ENCODE peak calls at places on chromosome X, in five cellular contexts. J is aorta, H is fibroblast of lung, V is A549, K is astrocyte. W is an unnamed sample.

GRCh38 chrX:135453381-135453780 is 31.6 kb downstream of the SMIM10L2A start:
- DNase-seq in J (no peak), H (no peak), V (no peak), K (no peak), W (no peak)

GRCh38 chrX:136209016-136209738 is 42.0 kb downstream of the MAP7D3 start:
- DNase-seq in J (peak; percentile 81), H (peak; percentile 72), V (peak; percentile 60), K (peak; percentile 30), W (peak; percentile 56)

GRCh38 chrX:11462136-11462535 is 168.9 kb downstream of the AMELX start:
- DNase-seq in J (no peak), H (no peak), V (no peak), K (no peak), W (no peak)

GRCh38 chrX:42189601-42190000 is 266.2 kb upstream of the CASK start:
- DNase-seq in J (no peak), H (no peak), V (no peak), K (no peak), W (no peak)

GRCh38 chrX:19874391-19875050 is 12.9 kb downstream of the SH3KBP1 start:
- DNase-seq in J (no peak), H (no peak), V (no peak), K (no peak), W (no peak)

GRCh38 chrX:132219343-132219768 is at the start of gene RAP2C:
- DNase-seq in J (peak; percentile 87), H (peak; percentile 67), V (peak; percentile 75), K (peak; percentile 34), W (peak; percentile 80)

GRCh38 chrX:37609727-37610126 is 38.3 kb downstream of the LANCL3 start:
- DNase-seq in J (no peak), H (no peak), V (no peak), K (no peak), W (no peak)

GRCh38 chrX:147550217-147550616 is 361.5 kb upstream of the FMR1 start:
- DNase-seq in J (no peak), H (no peak), V (no peak), K (no peak), W (no peak)

GRCh38 chrX:8748855-8749254 is 16.9 kb upstream of the ANOS1 start:
- DNase-seq in J (no peak), H (peak; percentile 54), V (peak; percentile 43), K (no peak), W (no peak)

GRCh38 chrX:3184176-3184930 is 143.1 kb downstream of the ARSF start:
- DNase-seq in J (no peak), H (peak; percentile 92), V (no peak), K (peak; percentile 93), W (no peak)

GRCh38 chrX:38452603-38453002 is 100.2 kb downstream of the OTC start:
- DNase-seq in J (no peak), H (no peak), V (no peak), K (no peak), W (no peak)

GRCh38 chrX:68833855-68834331 is 5.1 kb downstream of the EFNB1 start:
- DNase-seq in J (no peak), H (no peak), V (no peak), K (no peak), W (no peak)

GRCh38 chrX:128754130-128754529 is 701.9 kb upstream of the ACTRT1 start:
- DNase-seq in J (no peak), H (no peak), V (no peak), K (no peak), W (no peak)

GRCh38 chrX:17411189-17411588 is 36.2 kb downstream of the NHS start:
- DNase-seq in J (no peak), H (no peak), V (no peak), K (no peak), W (no peak)

GRCh38 chrX:42151808-42152207 is 228.5 kb upstream of the CASK start:
- DNase-seq in J (no peak), H (no peak), V (no peak), K (no peak), W (no peak)

GRCh38 chrX:46865281-46865680 is 28.4 kb downstream of the RP2 start:
- DNase-seq in J (no peak), H (peak; percentile 63), V (peak; percentile 33), K (peak; percentile 57), W (no peak)

GRCh38 chrX:151985955-151986354 is 11.5 kb upstream of the GABRE start:
- DNase-seq in J (no peak), H (peak; percentile 9), V (no peak), K (peak; percentile 50), W (no peak)

GRCh38 chrX:45145492-45146215 is 55.0 kb downstream of the DIPK2B start:
- DNase-seq in J (no peak), H (no peak), V (no peak), K (no peak), W (no peak)

GRCh38 chrX:107493141-107493540 is 43.7 kb downstream of the FRMPD3 start:
- DNase-seq in J (no peak), H (no peak), V (no peak), K (no peak), W (no peak)

GRCh38 chrX:37787353-37787869 is 7.6 kb downstream of the CYBB start:
- DNase-seq in J (no peak), H (no peak), V (no peak), K (no peak), W (no peak)

GRCh38 chrX:43176686-43177085 is 398.7 kb upstream of the PPP1R2C start:
- DNase-seq in J (no peak), H (peak; percentile 0), V (no peak), K (no peak), W (no peak)

GRCh38 chrX:47361538-47362511 is 8.6 kb upstream of the ZNF157 start:
- DNase-seq in J (peak; percentile 85), H (peak; percentile 94), V (peak; percentile 78), K (peak; percentile 97), W (peak; percentile 44)

GRCh38 chrX:129039176-129039575 is 484.1 kb downstream of the SMARCA1 start:
- DNase-seq in J (no peak), H (no peak), V (no peak), K (no peak), W (no peak)

GRCh38 chrX:37752941-37753340 is 26.9 kb upstream of the CYBB start:
- DNase-seq in J (no peak), H (no peak), V (no peak), K (no peak), W (no peak)

GRCh38 chrX:12955882-12956703 is 18.8 kb upstream of the TMSB4X start:
- DNase-seq in J (peak; percentile 83), H (peak; percentile 81), V (no peak), K (peak; percentile 74), W (peak; percentile 47)

GRCh38 chrX:88584283-88584682 is 162.7 kb upstream of the CPXCR1 start:
- DNase-seq in J (no peak), H (no peak), V (no peak), K (no peak), W (no peak)

GRCh38 chrX:87525771-87526229 is 8.2 kb downstream of the KLHL4 start:
- DNase-seq in J (no peak), H (peak; percentile 78), V (peak; percentile 18), K (peak; percentile 88), W (no peak)

DNA sequence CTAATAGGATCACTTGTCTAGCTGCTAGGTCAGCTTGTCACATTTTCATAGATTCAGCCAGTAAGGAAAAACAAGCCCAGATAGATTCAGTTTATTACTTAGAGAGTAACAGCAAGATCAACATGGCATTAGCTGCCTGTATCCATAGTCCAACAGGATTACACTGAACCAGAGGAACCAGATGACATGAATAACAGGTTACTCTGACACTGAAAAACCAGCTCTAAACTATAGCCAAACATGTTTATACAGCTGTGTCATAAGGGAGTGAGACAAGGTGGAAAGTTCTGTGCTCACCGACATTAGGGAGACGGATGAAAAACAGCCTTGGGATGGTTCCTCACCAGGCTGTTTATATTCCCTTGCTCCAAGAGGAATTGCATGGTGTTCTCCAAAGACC is 102.9 kb upstream of the EOLA2 start:
- DNase-seq in J (no peak), H (no peak), V (no peak), K (no peak), W (no peak)
- H3K27ac ChIP-seq in J (no peak overlapping the region), H (no peak overlapping the region), V (no peak overlapping the region), K (no peak overlapping the region), W (no peak overlapping the region)

GRCh38 chrX:85903692-85904471 is 143.5 kb downstream of the CHM start:
- DNase-seq in J (no peak), H (no peak), V (no peak), K (no peak), W (no peak)

GRCh38 chrX:85905851-85906250 is 141.5 kb downstream of the CHM start:
- DNase-seq in J (no peak), H (no peak), V (no peak), K (no peak), W (no peak)

GRCh38 chrX:85906399-85906798 is 141.0 kb downstream of the CHM start:
- DNase-seq in J (no peak), H (no peak), V (no peak), K (no peak), W (no peak)

DNA sequence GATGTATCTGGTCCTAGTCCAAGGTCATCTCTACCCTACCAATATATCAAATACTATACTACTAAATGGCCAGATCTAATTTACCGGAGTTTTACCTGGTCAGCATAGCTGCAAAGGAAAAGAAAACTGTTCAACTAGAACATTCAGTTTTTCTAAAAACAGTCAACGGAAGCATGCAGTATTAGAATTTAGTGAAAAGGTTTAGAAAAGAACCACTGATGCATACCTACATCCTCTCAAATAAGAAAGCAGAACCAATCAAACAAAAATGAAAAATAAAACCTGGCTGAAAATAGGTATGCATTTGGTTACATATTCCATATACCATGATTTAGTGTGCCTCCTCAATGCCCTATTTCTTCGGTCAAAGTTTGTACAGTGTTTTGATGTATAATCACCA is 140.0 kb downstream of the CHM start:
- DNase-seq in J (no peak), H (no peak), V (no peak), K (no peak), W (no peak)
- H3K4me3 ChIP-seq in J (no peak overlapping the region), H (no peak overlapping the region), V (no peak overlapping the region), K (no peak overlapping the region), W (no peak overlapping the region)

DNA sequence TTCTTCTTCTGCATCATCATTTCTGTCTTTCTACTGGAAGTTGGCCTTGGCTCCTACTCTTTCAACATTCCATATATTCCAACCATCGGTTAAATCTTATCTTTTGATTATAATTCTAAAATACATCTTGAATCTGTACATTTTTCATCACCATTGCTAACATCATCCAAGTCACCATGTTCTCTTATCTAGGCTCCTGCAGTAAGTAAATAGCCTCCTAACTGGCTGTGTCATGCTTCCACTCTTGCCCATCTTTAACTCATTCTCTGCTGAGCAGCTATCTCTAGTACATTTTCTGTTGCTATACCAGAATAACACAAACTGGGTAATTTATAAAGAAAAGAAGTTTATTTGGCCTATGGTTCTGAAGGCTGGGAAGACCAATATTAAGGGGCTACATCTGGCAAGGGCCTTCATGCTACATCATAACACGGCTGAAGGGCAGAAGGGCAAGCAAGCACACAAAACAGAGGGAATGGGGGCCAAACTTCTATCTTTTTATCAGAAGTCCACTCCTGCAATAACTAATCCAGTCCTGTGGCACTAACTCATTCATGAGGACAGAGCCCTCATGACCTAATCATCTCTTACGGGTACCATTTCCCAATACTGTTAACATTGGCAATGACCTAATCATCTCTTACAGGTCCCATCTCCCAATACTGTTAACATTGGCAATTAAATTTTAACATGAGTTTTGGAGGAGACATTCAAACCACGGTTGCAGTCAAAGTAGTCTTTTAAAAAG is 72.2 kb downstream of the ENOX2 start:
- DNase-seq in J (no peak), H (no peak), V (no peak), K (no peak), W (no peak)
- H3K27ac ChIP-seq in J (no peak overlapping the region), H (no peak overlapping the region), V (no peak overlapping the region), K (no peak overlapping the region), W (no peak overlapping the region)

GRCh38 chrX:24117288-24117687 is 32.2 kb upstream of the ZFX start:
- DNase-seq in J (no peak), H (peak; percentile 82), V (no peak), K (peak; percentile 66), W (peak; percentile 6)
- H3K4me3 ChIP-seq in J (no peak overlapping the region), H (no peak overlapping the region), V (no peak overlapping the region), K (no peak overlapping the region), W (no peak overlapping the region)

GRCh38 chrX:39733745-39734144 is 364.0 kb downstream of the BCOR start:
- DNase-seq in J (no peak), H (no peak), V (no peak), K (no peak), W (no peak)
- H3K27ac ChIP-seq in J (no peak overlapping the region), H (no peak overlapping the region), V (peak overlapping the region; percentile 78), K (no peak overlapping the region), W (no peak overlapping the region)

W was measured in tibial nerve.